ENCODE peak calls at places on chromosome 13, in ten cellular contexts. One of them, this sample, is unnamed.
A peak's percentile ranks its signal among the peaks of the same experiment; 100 is the strongest.

GRCh38 chr13:113113846-113114271 is 8.3 kb downstream of the F7 start:
- DNase-seq in dorsolateral prefrontal cortex: no peak
- DNase-seq in endothelial cell: no peak
- DNase-seq in Peyer's patch: peak; percentile 33
- DNase-seq in GM10248: no peak
- DNase-seq in HFFc6: no peak
- DNase-seq in GM06990: no peak
- DNase-seq in uterus: peak; percentile 6
- DNase-seq in cardiac muscle cell: no peak
- DNase-seq in B cell: peak; percentile 28
- DNase-seq in this sample: no peak

GRCh38 chr13:96053003-96053703 is at the start of gene UGGT2:
- DNase-seq in Peyer's patch: peak; percentile 95
- DNase-seq in GM06990: peak; percentile 94
- DNase-seq in dorsolateral prefrontal cortex: peak; percentile 90
- DNase-seq in B cell: peak; percentile 53
- DNase-seq in endothelial cell: peak; percentile 93
- DNase-seq in cardiac muscle cell: peak; percentile 97
- DNase-seq in uterus: peak; percentile 95
- DNase-seq in HFFc6: peak; percentile 93
- DNase-seq in GM10248: peak; percentile 98
- DNase-seq in this sample: peak; percentile 98

GRCh38 chr13:110685305-110685704 is 20.6 kb downstream of the CARS2 start:
- DNase-seq in HFFc6: peak; percentile 80
- DNase-seq in Peyer's patch: peak; percentile 78
- DNase-seq in B cell: no peak
- DNase-seq in endothelial cell: no peak
- DNase-seq in GM06990: no peak
- DNase-seq in dorsolateral prefrontal cortex: no peak
- DNase-seq in cardiac muscle cell: no peak
- DNase-seq in GM10248: no peak
- DNase-seq in uterus: peak; percentile 34
- DNase-seq in this sample: no peak

GRCh38 chr13:59088716-59089115 is 1075.0 kb downstream of the DIAPH3 start:
- DNase-seq in B cell: no peak
- DNase-seq in GM10248: no peak
- DNase-seq in cardiac muscle cell: peak; percentile 25
- DNase-seq in dorsolateral prefrontal cortex: no peak
- DNase-seq in endothelial cell: no peak
- DNase-seq in Peyer's patch: no peak
- DNase-seq in GM06990: no peak
- DNase-seq in HFFc6: no peak
- DNase-seq in uterus: no peak
- DNase-seq in this sample: no peak

GRCh38 chr13:20969182-20969581 is 66.6 kb upstream of the XPO4 start:
- DNase-seq in cardiac muscle cell: peak; percentile 19
- DNase-seq in Peyer's patch: no peak
- DNase-seq in endothelial cell: no peak
- DNase-seq in HFFc6: peak; percentile 53
- DNase-seq in dorsolateral prefrontal cortex: no peak
- DNase-seq in uterus: no peak
- DNase-seq in B cell: no peak
- DNase-seq in GM06990: no peak
- DNase-seq in GM10248: no peak
- DNase-seq in this sample: no peak

GRCh38 chr13:51539887-51540286 is 44.4 kb upstream of the WDFY2 start:
- DNase-seq in dorsolateral prefrontal cortex: no peak
- DNase-seq in endothelial cell: no peak
- DNase-seq in B cell: no peak
- DNase-seq in Peyer's patch: no peak
- DNase-seq in uterus: no peak
- DNase-seq in cardiac muscle cell: peak; percentile 34
- DNase-seq in GM10248: no peak
- DNase-seq in HFFc6: no peak
- DNase-seq in GM06990: no peak
- DNase-seq in this sample: no peak

GRCh38 chr13:64723735-64724134 is 2506.4 kb downstream of the PCDH9 start:
- DNase-seq in HFFc6: peak; percentile 95
- DNase-seq in Peyer's patch: no peak
- DNase-seq in endothelial cell: no peak
- DNase-seq in GM10248: no peak
- DNase-seq in B cell: no peak
- DNase-seq in cardiac muscle cell: peak; percentile 93
- DNase-seq in GM06990: no peak
- DNase-seq in uterus: no peak
- DNase-seq in dorsolateral prefrontal cortex: no peak
- DNase-seq in this sample: no peak

GRCh38 chr13:97435794-97436193 is 1.8 kb downstream of the RAP2A start:
- DNase-seq in GM10248: no peak
- DNase-seq in Peyer's patch: no peak
- DNase-seq in HFFc6: peak; percentile 10
- DNase-seq in uterus: no peak
- DNase-seq in cardiac muscle cell: peak; percentile 25
- DNase-seq in B cell: no peak
- DNase-seq in dorsolateral prefrontal cortex: no peak
- DNase-seq in GM06990: peak; percentile 20
- DNase-seq in endothelial cell: no peak
- DNase-seq in this sample: peak; percentile 11

GRCh38 chr13:33230178-33230881 is 55.2 kb downstream of the STARD13 start:
- DNase-seq in Peyer's patch: no peak
- DNase-seq in GM06990: no peak
- DNase-seq in GM10248: no peak
- DNase-seq in uterus: no peak
- DNase-seq in dorsolateral prefrontal cortex: no peak
- DNase-seq in endothelial cell: no peak
- DNase-seq in cardiac muscle cell: peak; percentile 63
- DNase-seq in B cell: no peak
- DNase-seq in HFFc6: peak; percentile 69
- DNase-seq in this sample: no peak

GRCh38 chr13:35840991-35841604 is 290.1 kb downstream of the DCLK1 start:
- DNase-seq in dorsolateral prefrontal cortex: peak; percentile 65
- DNase-seq in cardiac muscle cell: no peak
- DNase-seq in GM06990: no peak
- DNase-seq in endothelial cell: no peak
- DNase-seq in HFFc6: no peak
- DNase-seq in GM10248: no peak
- DNase-seq in uterus: no peak
- DNase-seq in B cell: no peak
- DNase-seq in Peyer's patch: no peak
- DNase-seq in this sample: no peak
- TF ChIP-seq CTCF in dorsolateral prefrontal cortex: peak; percentile 29
- TF ChIP-seq CTCF in cardiac muscle cell: no peak
- TF ChIP-seq CTCF in GM06990: no peak
- TF ChIP-seq CTCF in endothelial cell: no peak
- TF ChIP-seq CTCF in HFFc6: no peak
- TF ChIP-seq CTCF in GM10248: no peak
- TF ChIP-seq CTCF in uterus: no peak
- TF ChIP-seq CTCF in B cell: no peak
- TF ChIP-seq CTCF in Peyer's patch: no peak
- TF ChIP-seq CTCF in this sample: no peak

GRCh38 chr13:40780822-40781401 is 8.5 kb upstream of the SLC25A15 start:
- DNase-seq in B cell: no peak
- DNase-seq in uterus: no peak
- DNase-seq in dorsolateral prefrontal cortex: no peak
- DNase-seq in cardiac muscle cell: peak; percentile 26
- DNase-seq in Peyer's patch: peak; percentile 41
- DNase-seq in endothelial cell: no peak
- DNase-seq in GM10248: no peak
- DNase-seq in GM06990: no peak
- DNase-seq in HFFc6: no peak
- DNase-seq in this sample: no peak
- TF ChIP-seq CTCF in B cell: no peak
- TF ChIP-seq CTCF in uterus: no peak
- TF ChIP-seq CTCF in dorsolateral prefrontal cortex: no peak
- TF ChIP-seq CTCF in cardiac muscle cell: no peak
- TF ChIP-seq CTCF in Peyer's patch: no peak
- TF ChIP-seq CTCF in endothelial cell: peak; percentile 18
- TF ChIP-seq CTCF in GM10248: no peak
- TF ChIP-seq CTCF in GM06990: no peak
- TF ChIP-seq CTCF in HFFc6: peak; percentile 46
- TF ChIP-seq CTCF in this sample: no peak

DNA sequence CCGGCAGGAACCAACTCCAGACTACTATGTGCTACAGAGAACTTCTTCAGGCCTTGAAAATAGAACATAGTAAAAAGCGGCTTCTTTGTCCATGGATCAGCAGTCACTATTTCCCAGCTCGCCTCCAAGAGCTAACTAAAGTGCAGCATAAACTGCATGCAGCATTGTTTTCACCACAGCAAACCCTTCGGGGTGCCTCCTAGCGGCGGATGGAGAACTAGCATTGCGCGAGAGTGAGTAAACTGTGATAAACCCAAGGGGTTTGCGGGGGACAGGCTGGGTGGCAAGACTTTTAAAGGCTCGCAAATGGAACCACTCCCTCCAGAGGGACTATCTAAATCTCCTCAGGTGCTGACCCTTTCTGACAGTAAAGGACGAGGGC is 21.6 kb upstream of the SGCG start:
- DNase-seq in Peyer's patch: no peak
- DNase-seq in B cell: no peak
- DNase-seq in GM10248: peak; percentile 41
- DNase-seq in GM06990: no peak
- DNase-seq in uterus: no peak
- DNase-seq in HFFc6: peak; percentile 3
- DNase-seq in endothelial cell: peak; percentile 74
- DNase-seq in dorsolateral prefrontal cortex: peak; percentile 49
- DNase-seq in cardiac muscle cell: peak; percentile 53
- DNase-seq in this sample: peak; percentile 58
- TF ChIP-seq CTCF in Peyer's patch: peak; percentile 5
- TF ChIP-seq CTCF in B cell: peak; percentile 39
- TF ChIP-seq CTCF in GM10248: peak; percentile 41
- TF ChIP-seq CTCF in GM06990: peak; percentile 61
- TF ChIP-seq CTCF in uterus: no peak
- TF ChIP-seq CTCF in HFFc6: peak; percentile 82
- TF ChIP-seq CTCF in endothelial cell: peak; percentile 74
- TF ChIP-seq CTCF in dorsolateral prefrontal cortex: peak; percentile 51
- TF ChIP-seq CTCF in cardiac muscle cell: peak; percentile 79
- TF ChIP-seq CTCF in this sample: peak; percentile 10

GRCh38 chr13:53200075-53200474 is 171.5 kb downstream of the OLFM4 start:
- DNase-seq in endothelial cell: no peak
- DNase-seq in cardiac muscle cell: no peak
- DNase-seq in HFFc6: no peak
- DNase-seq in GM10248: no peak
- DNase-seq in GM06990: peak; percentile 1
- DNase-seq in Peyer's patch: no peak
- DNase-seq in B cell: no peak
- DNase-seq in uterus: no peak
- DNase-seq in dorsolateral prefrontal cortex: no peak
- DNase-seq in this sample: no peak

GRCh38 chr13:53201454-53202225 is 173.0 kb downstream of the OLFM4 start:
- DNase-seq in dorsolateral prefrontal cortex: peak; percentile 25
- DNase-seq in HFFc6: no peak
- DNase-seq in uterus: no peak
- DNase-seq in GM06990: peak; percentile 1
- DNase-seq in endothelial cell: peak; percentile 10
- DNase-seq in cardiac muscle cell: peak; percentile 7
- DNase-seq in B cell: no peak
- DNase-seq in Peyer's patch: peak; percentile 42
- DNase-seq in GM10248: no peak
- DNase-seq in this sample: no peak

GRCh38 chr13:53198699-53199098 is 170.1 kb downstream of the OLFM4 start:
- DNase-seq in GM10248: no peak
- DNase-seq in dorsolateral prefrontal cortex: no peak
- DNase-seq in HFFc6: no peak
- DNase-seq in Peyer's patch: no peak
- DNase-seq in B cell: no peak
- DNase-seq in uterus: no peak
- DNase-seq in GM06990: no peak
- DNase-seq in endothelial cell: no peak
- DNase-seq in cardiac muscle cell: no peak
- DNase-seq in this sample: no peak

GRCh38 chr13:53198017-53198416 is 169.4 kb downstream of the OLFM4 start:
- DNase-seq in GM06990: no peak
- DNase-seq in cardiac muscle cell: no peak
- DNase-seq in endothelial cell: no peak
- DNase-seq in GM10248: no peak
- DNase-seq in Peyer's patch: no peak
- DNase-seq in HFFc6: no peak
- DNase-seq in B cell: no peak
- DNase-seq in dorsolateral prefrontal cortex: no peak
- DNase-seq in uterus: no peak
- DNase-seq in this sample: no peak

DNA sequence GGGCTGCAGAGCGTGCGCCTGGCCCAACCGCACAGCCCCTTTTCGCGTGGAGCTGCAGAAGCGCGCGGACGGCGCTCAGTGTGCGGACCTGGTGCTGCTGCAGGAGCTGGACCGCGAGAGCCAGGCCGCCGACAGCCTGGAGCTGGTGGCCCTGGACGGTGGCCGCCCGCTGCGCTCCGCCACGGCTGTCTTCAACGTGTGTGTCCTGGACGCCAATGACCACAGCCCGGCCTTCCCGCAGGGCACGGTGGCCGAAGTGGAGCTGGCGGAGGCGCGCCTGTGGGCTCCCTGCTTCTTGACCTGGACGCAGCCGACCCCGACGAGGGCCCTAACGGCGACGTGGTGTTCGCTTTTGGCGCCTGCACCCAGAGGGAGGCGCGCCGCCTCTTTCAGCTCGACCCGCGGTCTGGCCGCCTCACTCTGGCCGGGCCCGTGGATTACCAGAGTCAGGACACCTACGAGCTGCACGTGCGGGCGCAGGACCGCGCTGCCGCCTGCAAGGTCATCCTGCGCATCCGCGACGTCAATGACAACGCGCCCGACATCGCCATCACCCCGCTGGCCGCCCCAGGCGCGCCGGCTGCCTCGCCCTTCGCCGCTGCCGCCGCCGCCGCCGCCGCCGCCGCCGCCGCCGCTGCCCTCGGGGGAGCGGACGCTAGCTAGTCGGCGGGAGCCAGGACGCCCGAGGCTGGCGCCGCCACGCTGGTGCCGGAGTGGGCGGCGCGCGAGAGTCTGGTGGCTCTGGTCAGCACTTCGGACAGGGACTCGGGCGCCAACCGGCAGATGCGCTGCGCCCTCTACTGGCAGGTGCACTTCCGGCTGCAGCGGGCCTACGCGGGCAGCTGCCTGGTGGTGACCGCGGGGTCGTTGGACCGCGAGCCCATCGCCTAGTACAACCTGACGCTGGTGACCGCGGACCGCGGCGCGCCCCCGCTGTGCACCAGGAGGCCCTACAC is 172.2 kb downstream of the OLFM4 start:
- DNase-seq in dorsolateral prefrontal cortex: no peak
- DNase-seq in B cell: no peak
- DNase-seq in uterus: no peak
- DNase-seq in GM10248: peak; percentile 26
- DNase-seq in endothelial cell: peak; percentile 92
- DNase-seq in GM06990: peak; percentile 4
- DNase-seq in cardiac muscle cell: peak; percentile 58
- DNase-seq in Peyer's patch: peak; percentile 54
- DNase-seq in HFFc6: no peak
- DNase-seq in this sample: peak; percentile 72
- TF ChIP-seq CTCF in dorsolateral prefrontal cortex: peak; percentile 44
- TF ChIP-seq CTCF in B cell: no peak
- TF ChIP-seq CTCF in uterus: peak; percentile 63
- TF ChIP-seq CTCF in GM10248: no peak
- TF ChIP-seq CTCF in endothelial cell: peak; percentile 91
- TF ChIP-seq CTCF in GM06990: no peak
- TF ChIP-seq CTCF in cardiac muscle cell: peak; percentile 60
- TF ChIP-seq CTCF in Peyer's patch: peak; percentile 29
- TF ChIP-seq CTCF in HFFc6: peak; percentile 25
- TF ChIP-seq CTCF in this sample: peak; percentile 35

DNA sequence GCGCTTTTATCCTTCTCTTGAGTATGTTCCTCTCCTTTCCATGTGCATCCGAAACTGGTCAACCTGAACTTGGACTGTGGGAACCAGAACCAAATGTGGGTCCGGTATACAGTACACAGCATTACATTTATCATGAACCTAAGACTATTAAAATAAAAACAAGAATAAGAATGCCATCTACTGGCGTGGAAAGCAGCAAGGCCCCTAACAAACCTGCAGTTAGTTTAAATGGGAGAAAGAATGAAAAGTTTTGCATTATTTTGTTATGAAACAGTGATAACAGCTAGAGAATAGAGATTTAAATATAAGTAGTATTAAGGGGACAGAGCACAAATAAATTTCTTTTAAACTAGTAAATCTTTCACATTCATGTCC is 159.5 kb downstream of the RBM26 start:
- DNase-seq in cardiac muscle cell: no peak
- DNase-seq in Peyer's patch: no peak
- DNase-seq in HFFc6: no peak
- DNase-seq in endothelial cell: no peak
- DNase-seq in GM06990: no peak
- DNase-seq in B cell: no peak
- DNase-seq in dorsolateral prefrontal cortex: no peak
- DNase-seq in GM10248: no peak
- DNase-seq in uterus: no peak
- DNase-seq in this sample: no peak
- TF ChIP-seq CTCF in cardiac muscle cell: peak; percentile 2
- TF ChIP-seq CTCF in Peyer's patch: no peak
- TF ChIP-seq CTCF in HFFc6: no peak
- TF ChIP-seq CTCF in endothelial cell: no peak
- TF ChIP-seq CTCF in GM06990: peak; percentile 39
- TF ChIP-seq CTCF in B cell: peak; percentile 42
- TF ChIP-seq CTCF in dorsolateral prefrontal cortex: no peak
- TF ChIP-seq CTCF in GM10248: peak; percentile 47
- TF ChIP-seq CTCF in uterus: no peak
- TF ChIP-seq CTCF in this sample: peak; percentile 19

This sample was measured in GM20000.